ENCODE peak calls at places on chromosome 2, in ten cellular contexts. E is AG10803, L is pancreas, D is thoracic aorta, B is GM10248, N is stomach, P is endodermal cell, C is MM.1S, R is gastrocnemius medialis, K is nephron progenitor cell. O is an unnamed sample.

GRCh38 chr2:233976690-233977294 is 59.6 kb downstream of the TRPM8 start:
- DNase-seq in P (peak; percentile 51), C (peak; percentile 18), L (no peak), B (peak; percentile 32), K (peak; percentile 19), R (no peak), E (peak; percentile 71), N (no peak), D (no peak), O (no peak)

GRCh38 chr2:161420406-161421025 is 4.4 kb downstream of the TBR1 start:
- DNase-seq in E (no peak), K (peak; percentile 9), R (no peak), N (no peak), C (no peak), P (no peak), L (no peak), D (no peak), B (no peak), O (no peak)

GRCh38 chr2:177072069-177072468 is 140.5 kb upstream of the HNRNPA3 start:
- DNase-seq in N (no peak), D (no peak), L (no peak), E (peak; percentile 4), B (no peak), P (no peak), C (no peak), K (no peak), R (no peak), O (no peak)

GRCh38 chr2:218879881-218880748 is 537 bp upstream of the WNT10A start:
- DNase-seq in L (no peak), B (peak; percentile 92), C (peak; percentile 97), K (peak; percentile 45), R (no peak), E (no peak), P (peak; percentile 77), D (no peak), N (peak; percentile 63), O (no peak)

GRCh38 chr2:240460243-240460630 is 24.8 kb downstream of the GPC1 start:
- DNase-seq in K (no peak), E (no peak), N (no peak), L (no peak), R (peak; percentile 7), D (no peak), C (no peak), B (no peak), P (no peak), O (no peak)

GRCh38 chr2:10439185-10439879 is 8.8 kb downstream of the ODC1 start:
- DNase-seq in K (no peak), C (no peak), D (no peak), N (no peak), R (no peak), E (peak; percentile 31), B (no peak), L (no peak), P (peak; percentile 43), O (no peak)

GRCh38 chr2:110853516-110853915 is 121.1 kb downstream of the ACOXL start:
- DNase-seq in R (peak; percentile 39), B (peak; percentile 45), C (peak; percentile 32), K (peak; percentile 29), D (no peak), P (peak; percentile 79), E (peak; percentile 3), N (peak; percentile 45), L (no peak), O (no peak)

GRCh38 chr2:108534577-108535379 is 508 bp downstream of the LIMS1 start:
- DNase-seq in C (peak; percentile 52), E (peak; percentile 37), R (no peak), P (peak; percentile 72), D (no peak), K (peak; percentile 64), B (peak; percentile 47), L (peak; percentile 44), N (peak; percentile 40), O (peak; percentile 34)

GRCh38 chr2:39481611-39482010 is 44.5 kb upstream of the MAP4K3 start:
- DNase-seq in P (no peak), B (no peak), N (no peak), K (no peak), C (no peak), D (no peak), E (peak; percentile 58), L (no peak), R (no peak), O (no peak)

GRCh38 chr2:124763611-124764010 is 738.5 kb downstream of the CNTNAP5 start:
- DNase-seq in D (no peak), E (no peak), C (no peak), L (no peak), P (no peak), R (no peak), B (no peak), N (no peak), K (no peak), O (no peak)

GRCh38 chr2:25453199-25453903 is 111.6 kb upstream of the DNMT3A start:
- DNase-seq in B (peak; percentile 73), R (no peak), C (peak; percentile 24), E (no peak), D (no peak), N (no peak), P (no peak), K (no peak), L (no peak), O (no peak)

DNA sequence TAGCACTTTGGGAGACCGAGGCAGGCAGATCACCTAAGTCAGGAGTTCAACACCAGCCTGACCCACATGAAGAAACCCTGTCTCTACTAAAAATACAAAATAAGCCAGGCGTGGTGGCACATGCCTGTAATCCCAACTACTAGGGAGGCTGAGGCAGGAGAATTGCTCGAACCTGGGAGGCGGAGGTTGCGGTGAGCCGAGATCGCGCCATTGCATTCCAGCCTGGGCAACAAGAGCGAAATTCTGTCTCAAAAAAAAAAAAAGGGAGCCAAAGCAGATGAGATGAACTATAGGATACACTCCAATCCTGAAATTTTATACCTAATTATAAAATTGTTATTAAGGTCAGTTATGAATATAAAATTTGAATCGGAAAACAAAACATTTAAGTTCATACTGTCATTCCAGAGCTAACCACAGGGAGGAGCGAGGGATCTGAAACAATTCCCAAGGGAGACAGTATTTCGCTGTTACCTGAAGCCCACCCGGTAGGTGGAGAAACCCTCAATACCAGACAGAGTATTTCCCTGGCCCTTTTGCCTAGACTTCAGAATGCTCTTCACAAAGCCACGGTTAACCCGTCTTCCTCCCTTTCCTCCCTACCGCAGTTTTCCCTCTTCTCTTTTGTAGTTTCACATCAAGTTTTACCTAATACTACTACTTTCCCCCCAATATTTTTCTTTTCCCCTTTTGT is 1.4 kb downstream of the PPM1G start:
- DNase-seq in P (peak; percentile 80), N (no peak), D (no peak), C (no peak), K (peak; percentile 31), R (no peak), E (peak; percentile 40), B (no peak), L (no peak), O (no peak)
- TF ChIP-seq CTCF in P (peak; percentile 83), N (no peak), D (peak; percentile 52), C (peak; percentile 37), K (peak; percentile 63), R (peak; percentile 46), E (peak; percentile 69), B (peak; percentile 26), L (peak; percentile 25), O (peak; percentile 41)

GRCh38 chr2:84905181-84906107 is at the start of gene TMSB10:
- DNase-seq in C (peak; percentile 75), L (peak; percentile 86), D (no peak), E (peak; percentile 86), P (peak; percentile 91), B (peak; percentile 93), N (peak; percentile 89), R (peak; percentile 64), K (peak; percentile 93), O (peak; percentile 92)
- TF ChIP-seq CTCF in C (peak; percentile 8), L (no peak), D (no peak), E (no peak), P (no peak), B (peak; percentile 8), N (no peak), R (no peak), K (no peak), O (no peak)

GRCh38 chr2:43226558-43226954 is at the start of gene ZFP36L2:
- DNase-seq in K (peak; percentile 92), R (peak; percentile 95), B (peak; percentile 96), N (peak; percentile 97), E (peak; percentile 96), L (peak; percentile 97), C (peak; percentile 96), D (peak; percentile 78), P (peak; percentile 95), O (peak; percentile 93)
- TF ChIP-seq CTCF in K (no peak), R (no peak), B (no peak), N (no peak), E (peak; percentile 8), L (no peak), C (no peak), D (peak; percentile 24), P (no peak), O (no peak)

DNA sequence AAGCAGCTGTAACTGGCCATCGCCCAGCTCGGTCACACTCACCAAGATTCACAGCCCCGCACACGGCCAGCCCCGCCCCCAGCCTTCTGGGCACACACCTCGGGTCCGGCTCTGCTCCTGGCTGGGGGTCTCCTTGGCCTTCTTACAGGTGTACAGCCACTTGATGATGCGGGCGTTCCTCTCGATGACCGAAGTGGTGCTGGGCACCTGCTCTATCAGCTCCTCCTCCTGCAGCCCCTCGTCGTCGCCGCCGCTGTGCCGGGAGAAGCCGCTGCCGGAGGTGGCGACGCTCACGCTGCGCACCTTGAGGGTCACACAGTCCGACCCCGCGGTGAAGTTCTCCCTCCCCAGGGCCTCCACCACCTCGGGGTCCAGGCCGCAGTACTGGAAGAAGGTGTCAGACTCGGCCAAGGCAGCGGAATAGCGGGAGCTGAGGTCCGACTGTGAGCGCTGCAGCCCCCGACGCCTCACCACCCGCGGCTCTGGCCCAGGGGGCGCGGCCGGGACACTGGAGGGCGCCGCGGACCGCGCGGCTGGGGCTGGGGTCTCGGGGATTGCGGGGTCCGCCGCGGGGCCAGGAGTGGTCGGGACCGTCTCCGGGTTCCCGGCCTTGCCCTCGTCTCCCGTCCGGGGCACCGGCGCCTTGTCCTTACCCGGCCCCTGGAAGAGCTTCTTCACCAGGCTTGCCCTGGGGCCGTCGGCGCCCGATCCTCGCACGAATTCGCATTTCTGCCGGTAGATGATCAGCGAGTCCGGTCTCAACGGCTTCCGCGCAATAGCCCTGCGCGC is 769 bp downstream of the FAM110C start:
- DNase-seq in N (no peak), R (no peak), D (no peak), L (peak; percentile 41), B (no peak), K (peak; percentile 24), E (no peak), P (peak; percentile 75), C (no peak), O (no peak)
- TF ChIP-seq CTCF in N (no peak), R (no peak), D (no peak), L (no peak), B (no peak), K (no peak), E (no peak), P (peak; percentile 20), C (no peak), O (no peak)

DNA sequence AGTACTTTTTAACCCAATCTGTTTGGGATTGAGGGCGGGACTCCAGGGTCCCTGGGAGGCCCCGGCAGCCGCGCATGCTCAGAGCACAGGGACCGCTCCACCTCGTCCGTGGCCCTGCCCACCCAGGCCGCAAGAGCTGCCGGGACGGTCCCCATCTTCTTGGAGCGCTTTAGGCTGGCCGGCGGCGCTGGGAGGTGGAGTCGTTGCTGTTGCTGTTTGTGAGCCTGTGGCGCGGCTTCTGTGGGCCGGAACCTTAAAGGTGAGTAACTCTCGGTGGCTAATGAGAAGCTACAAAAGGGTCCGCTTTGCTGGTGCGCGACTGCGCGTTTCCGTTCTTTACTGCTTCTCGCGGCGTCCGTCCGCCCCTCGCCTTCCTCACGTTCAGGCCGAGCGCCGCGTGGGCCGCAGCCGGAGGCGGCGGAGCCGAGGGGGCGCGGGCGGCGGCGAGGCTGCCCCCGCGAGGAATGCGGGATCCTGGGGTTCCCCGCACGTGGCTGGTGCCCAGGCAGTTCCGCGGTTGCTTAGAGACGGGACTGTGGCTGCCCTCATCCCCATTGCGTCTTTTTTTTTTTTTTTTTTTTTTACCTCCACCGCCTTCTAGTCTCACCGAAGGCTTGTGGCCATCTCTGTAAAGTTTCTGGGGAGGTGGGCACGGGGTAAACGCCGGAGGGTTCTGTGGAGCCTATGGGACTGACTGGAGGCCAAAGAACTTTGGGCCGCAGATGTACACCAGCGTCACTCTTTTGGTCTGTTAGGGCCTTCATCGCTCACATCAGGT is at the start of gene SSB:
- DNase-seq in E (peak; percentile 90), R (peak; percentile 86), L (peak; percentile 93), K (peak; percentile 94), B (peak; percentile 96), D (peak; percentile 62), N (peak; percentile 90), P (peak; percentile 97), C (peak; percentile 94), O (peak; percentile 90)
- TF ChIP-seq CTCF in E (no peak), R (no peak), L (no peak), K (no peak), B (no peak), D (no peak), N (no peak), P (no peak), C (no peak), O (peak; percentile 9)

O was measured in tibial artery.